ENCODE peak calls at places on chromosomes 3 and 15, in five cellular contexts. S is WTC11, M is HepG2, Z is GM12878, H is K562. A is an unnamed sample.

GRCh38 chr15:58228708-58229107 is 90.5 kb downstream of the AQP9 start:
- DNase-seq in S (no peak), Z (no peak), M (no peak), H (no peak), A (no peak)

GRCh38 chr15:51229907-51230328 is 108.5 kb downstream of the CYP19A1 start:
- DNase-seq in H (no peak), Z (no peak), M (peak; percentile 8), S (no peak), A (no peak)

GRCh38 chr3:12829886-12830784 is 11.2 kb downstream of the RPL32 start:
- DNase-seq in S (peak; percentile 31), H (no peak), M (no peak), Z (no peak), A (no peak)

GRCh38 chr3:14876942-14877341 is 58.2 kb downstream of the FGD5 start:
- DNase-seq in M (no peak), S (no peak), Z (no peak), H (no peak), A (no peak)

GRCh38 chr3:183493296-183494045 is 62.0 kb downstream of the KLHL6 start:
- DNase-seq in S (no peak), H (no peak), Z (no peak), M (no peak), A (no peak)

GRCh38 chr3:118277803-118278202 is 756.8 kb downstream of the IGSF11 start:
- DNase-seq in Z (no peak), S (no peak), H (no peak), M (no peak), A (no peak)

GRCh38 chr3:52091566-52092290 is 35.4 kb upstream of the DUSP7 start:
- DNase-seq in Z (no peak), S (no peak), M (no peak), H (no peak), A (no peak)

GRCh38 chr15:65077981-65078352 is 1.4 kb downstream of the KBTBD13 start:
- DNase-seq in H (no peak), Z (no peak), S (peak; percentile 86), M (no peak), A (peak; percentile 48)

GRCh38 chr3:14235003-14235876 is 56.6 kb downstream of the LSM3 start:
- DNase-seq in M (no peak), S (no peak), Z (no peak), H (no peak), A (no peak)

GRCh38 chr3:141913150-141913811 is 36.8 kb downstream of the ATP1B3 start:
- DNase-seq in S (no peak), H (peak; percentile 54), Z (peak; percentile 19), M (peak; percentile 62), A (peak; percentile 34)

GRCh38 chr3:46922426-46922825 is 44.9 kb downstream of the PTH1R start:
- DNase-seq in H (no peak), M (no peak), S (no peak), Z (no peak), A (no peak)

GRCh38 chr3:113968986-113969385 is 21.2 kb downstream of the ZDHHC23 start:
- DNase-seq in S (no peak), M (peak; percentile 4), Z (no peak), H (no peak), A (no peak)

GRCh38 chr3:48832691-48833090 is 15.0 kb downstream of the PRKAR2A start:
- DNase-seq in Z (no peak), M (peak; percentile 12), S (no peak), H (no peak), A (no peak)

GRCh38 chr15:54559405-54560064 is 581.3 kb downstream of the UNC13C start:
- DNase-seq in H (no peak), Z (no peak), M (no peak), S (no peak), A (no peak)

GRCh38 chr3:126474498-126475410 is 937 bp downstream of the ZXDC start:
- DNase-seq in H (no peak), Z (no peak), M (no peak), S (peak; percentile 42), A (peak; percentile 16)

GRCh38 chr15:56736881-56737707 is 3.8 kb upstream of the ZNF280D start:
- DNase-seq in H (no peak), M (no peak), S (no peak), Z (no peak), A (no peak)

GRCh38 chr15:56734013-56734625 is 810 bp upstream of the ZNF280D start:
- DNase-seq in S (no peak), M (no peak), Z (no peak), H (no peak), A (no peak)

GRCh38 chr15:56737791-56738190 is 4.5 kb upstream of the ZNF280D start:
- DNase-seq in M (peak; percentile 56), S (no peak), Z (no peak), H (no peak), A (no peak)

GRCh38 chr15:56735589-56735988 is 2.3 kb upstream of the ZNF280D start:
- DNase-seq in M (no peak), H (no peak), Z (no peak), S (no peak), A (no peak)

DNA sequence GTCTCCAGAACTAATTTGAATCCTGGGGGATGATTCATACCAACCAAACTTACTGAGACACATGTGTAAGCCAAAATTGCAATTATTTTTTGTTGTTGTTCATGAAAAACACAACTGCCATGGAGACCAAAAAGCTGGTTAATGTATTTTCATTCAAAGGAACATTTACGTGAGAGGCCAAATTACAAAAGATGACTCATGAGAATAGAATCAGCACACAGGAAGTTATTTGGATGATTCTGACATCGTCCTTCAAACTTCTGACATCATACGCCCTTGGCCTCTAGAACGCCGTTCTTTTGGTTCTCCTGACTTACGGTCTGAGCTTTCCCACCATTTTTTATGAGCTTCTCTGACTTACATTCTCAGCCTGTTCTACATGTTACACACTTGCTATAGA is 3.0 kb upstream of the ZNF280D start:
- DNase-seq in S (no peak), M (peak; percentile 31), Z (no peak), H (peak; percentile 30), A (no peak)
- TF ChIP-seq ATF3 in S (no peak), M (no peak), Z (no peak), H (peak; percentile 82), A (no peak)

GRCh38 chr3:108329947-108330346 is 33.6 kb downstream of the HHLA2 start:
- DNase-seq in S (no peak), M (no peak), H (no peak), Z (no peak), A (no peak)
- TF ChIP-seq ATF3 in S (no peak), M (no peak), H (no peak), Z (no peak), A (no peak)

GRCh38 chr3:100970537-100970936 is 22.7 kb downstream of the ABI3BP start:
- DNase-seq in H (no peak), M (no peak), S (no peak), Z (no peak), A (no peak)

GRCh38 chr3:100968908-100969556 is 24.2 kb downstream of the ABI3BP start:
- DNase-seq in M (no peak), S (no peak), H (no peak), Z (no peak), A (no peak)

GRCh38 chr3:100966049-100966471 is 27.2 kb downstream of the ABI3BP start:
- DNase-seq in S (no peak), H (no peak), M (no peak), Z (no peak), A (no peak)

GRCh38 chr3:100969557-100969916 is 23.7 kb downstream of the ABI3BP start:
- DNase-seq in M (no peak), Z (no peak), S (no peak), H (no peak), A (no peak)

DNA sequence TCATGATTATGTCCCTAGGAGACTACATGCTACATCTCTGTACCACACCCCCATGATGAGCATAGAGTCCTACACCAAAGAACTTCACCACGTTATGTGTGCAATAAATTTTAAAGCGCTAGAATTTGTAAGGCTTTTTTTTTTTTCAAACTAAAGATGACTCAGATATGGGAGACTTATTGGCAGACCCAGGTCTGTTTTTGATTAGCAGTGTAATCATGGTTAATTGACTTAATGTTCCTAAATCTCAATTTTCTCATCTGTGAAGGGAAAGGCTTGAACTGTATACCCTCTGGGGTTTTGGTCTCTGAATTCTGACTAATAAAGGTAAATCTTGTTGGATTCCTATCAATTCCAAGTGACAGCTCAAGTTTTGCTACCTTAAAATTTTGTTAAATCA is 26.4 kb downstream of the ABI3BP start:
- DNase-seq in H (no peak), M (no peak), Z (no peak), S (no peak), A (no peak)
- TF ChIP-seq ATF3 in H (no peak), M (no peak), Z (no peak), S (no peak), A (no peak)

GRCh38 chr3:129684270-129684669 is 77.8 kb upstream of the PLXND1 start:
- DNase-seq in Z (no peak), S (no peak), M (no peak), H (no peak), A (no peak)
- TF ChIP-seq ATF3 in Z (no peak), S (no peak), M (no peak), H (no peak), A (no peak)